ENCODE peak calls at places on chromosomes 2 and 18, in five cellular contexts. D is fibroblast of lung, E is activated T-cell treated with anti-CD3 and anti-CD28 coated beads for 1 hour, G is NCI-H2171, M is fibroblast of villous mesenchyme. Z is an unnamed sample.
A peak's percentile ranks its signal among the peaks of the same experiment; 100 is the strongest.

GRCh38 chr2:218221015-218221414 is 4.0 kb downstream of the ARPC2 start:
- DNase-seq in D (peak; percentile 14), E (no peak), G (no peak), M (no peak), Z (no peak)

GRCh38 chr2:189819297-189819704 is 35.1 kb downstream of the PMS1 start:
- DNase-seq in D (peak; percentile 86), E (no peak), G (no peak), M (peak; percentile 83), Z (no peak)

GRCh38 chr2:11222845-11223244 is 67.6 kb downstream of the SLC66A3 start:
- DNase-seq in D (no peak), E (no peak), G (no peak), M (no peak), Z (no peak)

GRCh38 chr18:55136864-55137263 is 177.6 kb upstream of the CCDC68 start:
- DNase-seq in D (peak; percentile 92), E (no peak), G (no peak), M (no peak), Z (no peak)

GRCh38 chr2:238158807-238159539 is at the start of gene ERFE:
- DNase-seq in D (peak; percentile 29), E (peak; percentile 39), G (peak; percentile 26), M (peak; percentile 30), Z (no peak)

GRCh38 chr2:9631976-9632700 is 1.3 kb upstream of the YWHAQ start:
- DNase-seq in D (peak; percentile 49), E (no peak), G (no peak), M (peak; percentile 73), Z (no peak)

GRCh38 chr18:9333441-9334350 is 877 bp upstream of the TWSG1 start:
- DNase-seq in D (no peak), E (peak; percentile 5), G (peak; percentile 51), M (no peak), Z (no peak)

GRCh38 chr2:58240595-58240937 is 559 bp downstream of the FANCL start:
- DNase-seq in D (no peak), E (no peak), G (peak; percentile 52), M (no peak), Z (no peak)

GRCh38 chr2:191845248-191845715 is 1.6 kb downstream of the CAVIN2 start:
- DNase-seq in D (no peak), E (no peak), G (no peak), M (peak; percentile 52), Z (no peak)

GRCh38 chr18:74715865-74716712 is 118.4 kb downstream of the ZNF407 start:
- DNase-seq in D (no peak), E (no peak), G (no peak), M (no peak), Z (no peak)

GRCh38 chr18:51278045-51278649 is 80.7 kb upstream of the MEX3C start:
- DNase-seq in D (no peak), E (no peak), G (no peak), M (no peak), Z (no peak)